ENCODE peak calls at places on chromosomes 13 and 19, in eight cellular contexts. O is breast epithelium, Z is tibial nerve, S is transverse colon, C is body of pancreas, T is spleen, F is gastrocnemius medialis, R is sigmoid colon. N is an unnamed sample.

GRCh38 chr19:28217064-28217463 is 995.9 kb downstream of the UQCRFS1 start:
- DNase-seq in F (no peak), T (no peak), O (no peak), C (no peak), S (no peak), R (no peak), Z (no peak), N (no peak)

GRCh38 chr19:55602104-55603001 is 2.3 kb downstream of the ZNF524 start:
- DNase-seq in C (no peak), S (no peak), R (no peak), O (no peak), Z (no peak), T (peak), F (no peak), N (no peak)

GRCh38 chr13:98672947-98673545 is 79.4 kb downstream of the SLC15A1 start:
- DNase-seq in T (peak), O (peak), F (peak), Z (peak), S (peak), C (peak), R (peak), N (peak)

GRCh38 chr19:12936582-12936981 is 1.8 kb upstream of the CALR start:
- DNase-seq in S (no peak), Z (no peak), F (no peak), O (no peak), C (no peak), R (no peak), T (no peak), N (no peak)

GRCh38 chr19:19170053-19170945 is at the start of gene MEF2B:
- DNase-seq in T (peak), F (peak), C (peak), O (peak), R (no peak), S (peak), Z (peak), N (peak)

GRCh38 chr13:41608779-41609178 is 151.4 kb downstream of the RGCC start:
- DNase-seq in R (no peak), C (no peak), O (no peak), S (no peak), T (no peak), F (no peak), Z (no peak), N (no peak)

GRCh38 chr19:1217366-1217765 is 11.8 kb downstream of the STK11 start:
- DNase-seq in Z (no peak), S (no peak), F (no peak), R (no peak), C (no peak), O (no peak), T (no peak), N (no peak)

GRCh38 chr13:50208826-50209335 is 193.6 kb downstream of the KCNRG start:
- DNase-seq in S (peak), O (peak), Z (peak), T (peak), R (peak), C (peak), F (no peak), N (peak)

GRCh38 chr13:42569576-42570344 is 4.2 kb upstream of the TNFSF11 start:
- DNase-seq in Z (no peak), S (no peak), F (no peak), T (no peak), C (no peak), O (no peak), R (no peak), N (no peak)

GRCh38 chr19:23475477-23475876 is 80.2 kb upstream of the ZNF91 start:
- DNase-seq in C (no peak), Z (no peak), T (no peak), O (no peak), R (no peak), S (no peak), F (no peak), N (no peak)

GRCh38 chr13:110334256-110334655 is 27.2 kb downstream of the COL4A2 start:
- DNase-seq in S (no peak), F (no peak), Z (no peak), O (no peak), R (peak), C (no peak), T (no peak), N (no peak)

GRCh38 chr13:45367358-45367757 is 26.4 kb upstream of the TPT1 start:
- DNase-seq in T (peak), S (peak), Z (no peak), F (no peak), C (peak), O (no peak), R (no peak), N (no peak)

GRCh38 chr19:43504426-43505185 is at the start of gene PHLDB3:
- DNase-seq in R (peak), Z (no peak), S (peak), O (peak), F (no peak), T (peak), C (peak), N (peak)

GRCh38 chr19:3183721-3184641 is 1.7 kb upstream of the NCLN start:
- DNase-seq in Z (no peak), F (no peak), O (no peak), S (no peak), C (no peak), T (no peak), R (no peak), N (no peak)

GRCh38 chr19:54275951-54276350 is 5.0 kb downstream of the LILRB2 start:
- DNase-seq in S (no peak), Z (no peak), O (no peak), R (peak), C (no peak), T (no peak), F (no peak), N (no peak)

GRCh38 chr19:57110592-57111328 is 9.0 kb upstream of the USP29 start:
- DNase-seq in Z (no peak), S (no peak), O (no peak), F (no peak), C (no peak), T (no peak), R (peak), N (no peak)

GRCh38 chr19:41353466-41354342 is at the start of gene TGFB1:
- DNase-seq in S (peak), F (peak), T (peak), O (peak), R (peak), Z (peak), C (peak), N (peak)

GRCh38 chr13:98273824-98274786 is 97.0 kb upstream of the RNF113B start:
- DNase-seq in F (no peak), C (no peak), T (no peak), R (no peak), O (no peak), Z (no peak), S (no peak), N (no peak)

GRCh38 chr13:67314405-67314804 is 84.3 kb upstream of the PCDH9 start:
- DNase-seq in T (no peak), S (no peak), F (no peak), Z (no peak), O (no peak), R (no peak), C (no peak), N (no peak)

DNA sequence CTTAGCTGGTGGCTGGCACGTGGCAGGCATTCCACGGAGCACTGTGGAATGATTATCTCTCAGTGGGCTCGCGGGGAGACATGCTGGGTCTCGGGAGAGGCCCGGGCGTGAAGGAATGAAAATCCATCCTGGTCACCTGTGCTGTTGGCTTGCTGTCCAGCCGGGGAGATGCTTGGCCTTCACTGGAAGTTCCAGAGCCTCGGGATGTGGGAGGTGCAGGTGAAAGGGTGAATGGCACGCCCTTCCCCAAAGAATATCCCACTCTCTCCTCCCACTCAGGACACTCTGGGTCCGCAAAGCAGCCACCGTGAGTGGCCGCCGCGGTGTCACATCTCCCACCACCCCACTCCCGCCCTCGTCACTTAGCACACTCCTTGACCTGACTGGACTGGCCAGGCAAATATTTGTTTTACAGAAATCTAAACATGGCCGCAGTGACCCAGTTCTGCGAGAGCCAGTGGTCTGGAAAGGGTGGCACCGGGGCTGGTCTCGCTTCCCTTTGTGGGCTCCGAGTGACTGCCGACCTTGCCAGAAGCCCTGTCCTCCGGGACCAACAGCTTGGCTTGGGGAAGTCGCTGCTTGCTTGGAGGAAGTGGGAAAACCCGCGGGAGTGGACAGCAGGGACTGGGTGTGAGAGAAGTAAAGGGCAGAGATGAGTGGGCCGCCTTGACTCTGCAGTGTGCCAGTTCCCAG is 8.0 kb downstream of the DPP9 start:
- DNase-seq in S (peak), T (no peak), C (peak), O (peak), R (no peak), F (no peak), Z (no peak), N (peak)
- TF ChIP-seq POLR2A in S (no peak), T (no peak), C (no peak), O (no peak), R (no peak), F (no peak), Z (no peak), N (peak)

GRCh38 chr19:48994035-48994386 is 324 bp downstream of the RUVBL2 start:
- DNase-seq in F (no peak), O (no peak), R (no peak), T (no peak), Z (no peak), C (no peak), S (no peak), N (no peak)

GRCh38 chr19:48991011-48991609 is 2.0 kb downstream of the GYS1 start:
- DNase-seq in R (peak), F (no peak), O (no peak), S (no peak), Z (no peak), C (no peak), T (no peak), N (no peak)

GRCh38 chr19:48992571-48993174 is 436 bp downstream of the GYS1 start:
- DNase-seq in O (no peak), S (no peak), F (no peak), T (no peak), C (no peak), R (peak), Z (no peak), N (peak)

GRCh38 chr19:48991823-48992570 is 1.1 kb downstream of the GYS1 start:
- DNase-seq in R (peak), T (peak), C (peak), S (peak), F (peak), O (no peak), Z (peak), N (no peak)

GRCh38 chr19:48993175-48994034 is at the start of the genes GYS1 and RUVBL2:
- DNase-seq in Z (peak), R (peak), F (peak), O (peak), S (peak), C (peak), T (peak), N (peak)
- H3K4me3 ChIP-seq in Z (peak), R (peak), F (peak), O (peak), S (peak), C (peak), T (peak), N (peak)

GRCh38 chr19:48090281-48090802 is 20.3 kb downstream of the PLA2G4C start:
- DNase-seq in Z (no peak), F (no peak), R (no peak), T (no peak), S (no peak), O (peak), C (peak), N (no peak)
- TF ChIP-seq POLR2A in Z (no peak), F (no peak), R (no peak), T (no peak), S (no peak), O (no peak), C (no peak), N (no peak)

DNA sequence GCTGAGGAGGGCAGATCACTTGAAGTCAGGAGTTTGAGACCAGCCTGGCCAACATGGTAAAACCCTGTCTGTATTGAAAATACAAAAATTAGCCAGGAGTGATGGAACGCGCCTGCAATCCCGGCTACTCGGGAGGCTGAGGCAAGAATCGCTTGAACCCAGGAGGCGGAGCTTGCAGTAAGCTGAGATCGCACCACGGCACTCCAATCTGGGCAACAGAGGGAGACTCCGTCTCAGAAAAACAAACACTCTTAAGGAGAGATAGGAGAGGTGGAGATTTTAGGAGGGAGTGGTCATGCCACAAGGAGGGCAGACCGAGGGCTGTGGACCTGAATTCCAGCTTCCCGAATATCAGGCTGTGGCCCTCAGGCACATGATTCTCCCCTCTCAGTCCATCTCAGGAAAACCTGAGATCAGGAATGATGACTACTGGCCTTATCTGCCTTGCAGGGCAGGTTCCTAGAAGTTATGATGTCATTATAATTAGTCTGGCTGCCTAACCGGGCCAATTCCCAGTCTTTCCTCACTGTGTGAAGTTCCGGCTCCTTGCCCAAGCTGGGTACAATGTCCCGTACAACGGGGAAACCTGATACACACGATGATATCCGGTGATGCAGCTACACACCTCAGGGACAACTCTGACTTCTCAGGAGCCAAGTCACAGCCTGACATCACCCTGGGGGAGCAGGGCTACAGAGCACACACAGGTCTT is 2.5 kb downstream of the SLC35E1 start:
- DNase-seq in R (no peak), T (no peak), C (peak), O (no peak), F (no peak), Z (no peak), S (no peak), N (no peak)
- H3K4me3 ChIP-seq in R (no peak), T (no peak), C (no peak), O (peak), F (no peak), Z (no peak), S (no peak), N (no peak)

GRCh38 chr19:21087871-21088270 is 5.9 kb downstream of the ZNF714 start:
- DNase-seq in Z (no peak), F (no peak), R (no peak), O (no peak), T (no peak), S (no peak), C (no peak), N (no peak)

GRCh38 chr19:21084343-21084742 is 2.3 kb downstream of the ZNF714 start:
- DNase-seq in C (no peak), F (no peak), S (no peak), T (no peak), R (no peak), O (no peak), Z (no peak), N (no peak)

DNA sequence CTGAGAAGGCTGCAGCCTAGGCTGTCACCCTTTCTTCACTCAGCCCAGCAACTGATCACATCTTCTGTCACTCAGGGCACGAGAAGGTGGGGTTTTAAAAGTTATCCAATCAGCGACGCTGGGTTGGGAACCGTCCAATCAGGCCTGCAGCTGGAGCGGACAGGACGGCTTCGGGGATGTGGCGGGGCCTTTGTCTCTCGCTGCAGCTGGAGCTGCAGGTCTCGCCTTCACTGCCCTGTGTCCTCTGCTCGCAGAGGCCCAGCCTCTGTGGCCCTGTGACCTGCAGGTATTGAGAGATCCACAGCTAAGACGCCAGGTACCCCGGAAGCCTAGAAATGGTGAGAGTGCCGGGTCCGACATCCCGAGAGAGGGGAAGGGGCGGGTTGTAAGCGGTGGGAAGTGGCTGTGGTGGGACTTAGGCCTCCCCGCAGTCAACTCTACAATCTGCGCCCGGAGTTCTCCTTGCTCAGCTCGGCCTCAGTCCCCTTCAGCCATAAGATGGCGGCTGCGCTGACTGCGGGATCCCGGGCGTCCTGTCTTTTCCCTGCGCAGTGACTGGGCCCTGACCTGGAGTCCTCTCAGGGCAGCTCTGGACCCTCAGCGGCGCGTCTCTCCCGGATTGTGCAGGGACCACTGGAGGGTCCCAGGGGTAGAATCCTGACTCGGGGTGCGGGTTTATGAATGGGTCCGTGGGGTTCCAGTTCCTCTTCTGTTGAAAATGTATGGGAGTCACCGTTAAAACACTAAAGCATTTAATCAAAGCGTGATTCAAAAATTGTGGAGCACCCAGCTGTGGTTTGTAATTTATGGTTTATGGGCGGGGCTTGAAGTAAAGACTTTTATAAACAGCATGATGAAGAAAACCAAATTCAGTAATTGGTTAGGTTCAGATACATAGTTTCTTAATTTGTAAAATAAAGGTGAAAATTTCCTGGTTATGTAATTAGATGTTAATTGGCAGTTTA is at the start of gene ZNF714:
- DNase-seq in Z (peak), O (peak), T (peak), S (peak), F (peak), C (peak), R (peak), N (peak)
- TF ChIP-seq POLR2A in Z (no peak), O (no peak), T (no peak), S (peak), F (peak), C (peak), R (peak), N (no peak)

GRCh38 chr19:38654478-38655079 is 7.1 kb downstream of the ACTN4 start:
- DNase-seq in T (no peak), F (no peak), Z (no peak), O (no peak), R (no peak), C (no peak), S (no peak), N (no peak)

GRCh38 chr19:38650180-38650775 is 2.8 kb downstream of the ACTN4 start:
- DNase-seq in S (peak), O (no peak), F (no peak), R (no peak), Z (no peak), T (no peak), C (no peak), N (no peak)

GRCh38 chr19:38655148-38655824 is 7.8 kb downstream of the ACTN4 start:
- DNase-seq in R (no peak), Z (no peak), T (no peak), S (no peak), O (no peak), C (no peak), F (no peak), N (no peak)

GRCh38 chr19:38650911-38651584 is 3.6 kb downstream of the ACTN4 start:
- DNase-seq in F (peak), Z (peak), T (no peak), S (no peak), C (no peak), O (no peak), R (peak), N (no peak)

GRCh38 chr19:38653028-38653571 is 5.7 kb downstream of the ACTN4 start:
- DNase-seq in S (peak), C (peak), R (peak), F (no peak), T (no peak), Z (no peak), O (no peak), N (peak)
- H3K4me3 ChIP-seq in S (no peak), C (no peak), R (peak), F (peak), T (no peak), Z (no peak), O (no peak), N (peak)